ENCODE peak calls at places on chromosomes 12 and 14, in ten cellular contexts. Y is lower lobe of right lung, B is esophagus squamous epithelium, D is tibial artery, E is left ventricle myocardium inferior, X is stomach, U is ovary, K is ascending aorta, W is H9, A is AG04450. S is an unnamed sample.

GRCh38 chr12:31323466-31324115 is 2.4 kb downstream of the SINHCAF start:
- DNase-seq in Y (peak; percentile 73), B (no peak), D (peak; percentile 41), E (peak; percentile 22), X (peak; percentile 51), U (peak; percentile 55), K (peak; percentile 11), W (peak; percentile 50), A (no peak), S (peak; percentile 55)

GRCh38 chr14:88849717-88850116 is 25.3 kb downstream of the TTC8 start:
- DNase-seq in Y (no peak), B (no peak), D (no peak), E (no peak), X (no peak), U (no peak), K (no peak), W (no peak), A (no peak), S (no peak)

GRCh38 chr12:6295187-6295811 is 15.2 kb upstream of the PLEKHG6 start:
- DNase-seq in Y (peak; percentile 39), B (no peak), D (no peak), E (no peak), X (peak; percentile 48), U (no peak), K (no peak), W (no peak), A (peak; percentile 32), S (peak; percentile 99)

GRCh38 chr12:79451988-79452387 is 238.8 kb downstream of the PAWR start:
- DNase-seq in Y (no peak), B (no peak), D (peak; percentile 82), E (peak; percentile 38), X (peak; percentile 25), U (peak; percentile 74), K (peak; percentile 49), W (no peak), A (peak; percentile 36), S (no peak)

GRCh38 chr12:95102916-95103671 is 29.7 kb upstream of the NR2C1 start:
- DNase-seq in Y (no peak), B (no peak), D (no peak), E (no peak), X (no peak), U (no peak), K (no peak), W (no peak), A (peak; percentile 71), S (peak; percentile 54)

GRCh38 chr14:94716976-94717375 is 52.9 kb downstream of the GSC start:
- DNase-seq in Y (no peak), B (no peak), D (no peak), E (no peak), X (no peak), U (no peak), K (no peak), W (no peak), A (no peak), S (no peak)

GRCh38 chr12:28872654-28873268 is 276.3 kb upstream of the FAR2 start:
- DNase-seq in Y (no peak), B (no peak), D (no peak), E (no peak), X (peak; percentile 25), U (no peak), K (no peak), W (peak; percentile 83), A (peak; percentile 33), S (peak; percentile 50)

GRCh38 chr12:118783703-118784102 is 197.6 kb upstream of the SRRM4 start:
- DNase-seq in Y (no peak), B (no peak), D (no peak), E (no peak), X (no peak), U (no peak), K (no peak), W (no peak), A (no peak), S (no peak)

GRCh38 chr14:102235275-102235897 is 69.6 kb downstream of the MOK start:
- DNase-seq in Y (peak; percentile 86), B (no peak), D (peak; percentile 81), E (peak; percentile 88), X (peak; percentile 93), U (peak; percentile 86), K (peak; percentile 24), W (peak; percentile 85), A (peak; percentile 72), S (peak; percentile 77)

GRCh38 chr14:102232348-102232625 is 72.7 kb downstream of the MOK start:
- DNase-seq in Y (no peak), B (no peak), D (no peak), E (no peak), X (no peak), U (no peak), K (no peak), W (no peak), A (no peak), S (no peak)

GRCh38 chr14:102233081-102233480 is 71.9 kb downstream of the MOK start:
- DNase-seq in Y (no peak), B (no peak), D (no peak), E (no peak), X (no peak), U (no peak), K (no peak), W (no peak), A (no peak), S (no peak)

GRCh38 chr14:102236026-102236425 is 68.9 kb downstream of the MOK start:
- DNase-seq in Y (no peak), B (no peak), D (no peak), E (no peak), X (no peak), U (no peak), K (no peak), W (no peak), A (no peak), S (no peak)

DNA sequence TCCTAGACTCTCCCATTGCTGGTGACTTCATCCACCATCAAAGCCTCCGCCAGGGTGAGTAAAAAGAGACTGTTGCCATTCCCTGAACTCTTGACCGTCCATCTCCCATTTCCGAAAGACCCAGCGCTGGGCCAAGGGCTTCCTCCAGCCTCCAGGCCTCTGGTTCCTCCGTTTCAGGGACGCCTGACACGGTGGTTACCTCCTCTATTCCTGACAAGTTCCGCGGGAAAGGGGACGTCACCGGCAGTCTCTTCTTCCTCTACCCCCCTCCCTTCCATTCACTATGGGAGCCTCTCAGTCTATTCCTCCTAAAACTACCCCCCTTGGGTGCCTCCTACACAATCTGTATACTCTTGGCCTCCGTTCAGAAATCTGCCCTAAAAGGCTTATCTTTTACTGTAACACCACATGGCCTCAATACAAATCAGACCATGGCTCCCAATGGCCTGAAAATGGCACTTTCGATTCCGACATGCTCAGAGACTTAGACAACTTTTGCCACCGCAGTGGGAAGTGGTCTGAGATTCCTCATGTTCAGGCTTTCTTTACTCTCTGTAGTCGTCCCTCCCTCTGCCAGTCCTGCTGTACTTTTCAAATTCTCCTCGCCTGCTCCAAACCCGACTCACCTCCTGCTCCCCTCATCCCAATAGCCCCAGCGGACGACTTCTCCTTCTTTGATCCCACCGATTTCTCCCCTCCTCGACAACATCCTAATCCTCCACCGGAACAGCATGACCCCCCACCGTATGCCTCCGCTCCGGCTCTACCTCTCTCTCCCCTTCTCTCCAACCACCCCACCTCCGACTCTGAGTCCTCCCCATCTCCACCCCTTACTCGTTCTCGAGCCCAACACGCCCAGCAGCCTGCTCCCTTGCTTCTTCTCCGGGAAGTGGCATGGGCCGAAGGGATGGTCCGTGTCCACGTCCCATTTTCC is 70.4 kb downstream of the MOK start:
- DNase-seq in Y (no peak), B (no peak), D (no peak), E (no peak), X (no peak), U (no peak), K (no peak), W (no peak), A (no peak), S (no peak)
- H3K27ac ChIP-seq in Y (no peak overlapping the region), B (no peak overlapping the region), D (no peak overlapping the region), E (peak overlapping the region; percentile 17), X (peak overlapping the region; percentile 19), U (no peak overlapping the region), K (peak overlapping the region; percentile 20), W (no peak overlapping the region), A (no peak overlapping the region), S (no peak overlapping the region)

DNA sequence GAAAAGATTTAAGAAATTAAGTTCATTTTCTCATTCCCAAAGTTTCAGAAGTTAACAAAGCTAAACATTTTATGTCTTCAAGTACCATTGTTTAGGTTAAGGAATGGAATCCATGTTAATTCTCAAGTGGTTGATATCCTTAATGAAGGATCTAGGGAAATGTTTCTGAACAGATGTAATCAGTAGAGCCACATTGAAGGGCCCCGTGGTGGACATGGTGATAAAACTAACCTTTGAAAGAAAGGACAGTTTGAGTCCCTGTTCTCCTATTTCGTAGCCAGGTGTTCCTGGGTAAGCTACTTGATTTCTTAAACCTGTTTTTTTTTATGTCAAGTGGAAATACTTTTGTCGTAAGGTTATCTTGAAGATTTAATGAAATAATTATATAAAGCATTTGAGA is 4.6 kb downstream of the PPM1A start:
- DNase-seq in Y (no peak), B (no peak), D (no peak), E (no peak), X (no peak), U (no peak), K (no peak), W (no peak), A (no peak), S (peak; percentile 10)
- H3K27ac ChIP-seq in Y (no peak overlapping the region), B (no peak overlapping the region), D (no peak overlapping the region), E (no peak overlapping the region), X (no peak overlapping the region), U (no peak overlapping the region), K (no peak overlapping the region), W (no peak overlapping the region), A (no peak overlapping the region), S (no peak overlapping the region)

DNA sequence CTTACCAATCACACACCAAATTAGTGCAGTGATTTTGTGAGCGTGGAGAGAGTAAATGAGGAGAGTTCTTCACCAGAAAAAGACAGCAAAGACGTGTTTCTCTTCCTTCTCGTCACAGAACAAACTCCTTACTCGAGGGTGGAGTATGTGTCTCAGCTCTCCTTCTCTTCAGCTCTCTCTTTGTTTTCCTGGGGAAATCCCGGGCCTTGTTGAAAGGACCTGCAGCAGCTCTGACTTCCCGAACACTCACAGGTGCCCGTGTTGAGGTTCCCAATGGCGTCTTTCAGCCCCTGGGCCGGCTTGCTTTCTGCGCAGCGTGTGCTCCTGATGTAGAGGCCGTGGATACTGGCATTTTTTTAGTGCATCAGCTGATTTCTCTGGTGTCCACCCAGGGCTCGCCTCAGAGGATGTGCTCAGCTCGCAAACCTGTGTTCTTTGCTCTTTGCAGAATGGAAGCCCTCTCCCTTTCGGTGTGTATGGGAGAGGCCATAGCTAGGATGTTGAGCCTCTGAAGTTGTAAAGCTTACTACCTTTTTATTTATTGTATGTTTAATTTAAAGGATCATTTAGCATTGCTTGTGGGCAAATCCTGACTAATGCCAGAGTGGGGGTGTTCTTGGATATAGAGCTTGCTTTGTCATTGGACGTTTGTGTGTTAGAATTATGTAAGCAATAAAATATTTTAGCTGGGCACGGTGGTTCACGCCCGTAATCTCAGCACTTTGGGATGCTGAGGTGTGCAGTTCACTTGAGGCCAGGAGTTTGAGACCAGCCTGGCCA is 52.9 kb upstream of the MMP17 start:
- DNase-seq in Y (no peak), B (no peak), D (no peak), E (no peak), X (no peak), U (no peak), K (no peak), W (no peak), A (no peak), S (no peak)
- H3K27ac ChIP-seq in Y (no peak overlapping the region), B (no peak overlapping the region), D (no peak overlapping the region), E (peak overlapping the region; percentile 43), X (peak overlapping the region; percentile 49), U (no peak overlapping the region), K (no peak overlapping the region), W (peak overlapping the region; percentile 17), A (no peak overlapping the region), S (no peak overlapping the region)

DNA sequence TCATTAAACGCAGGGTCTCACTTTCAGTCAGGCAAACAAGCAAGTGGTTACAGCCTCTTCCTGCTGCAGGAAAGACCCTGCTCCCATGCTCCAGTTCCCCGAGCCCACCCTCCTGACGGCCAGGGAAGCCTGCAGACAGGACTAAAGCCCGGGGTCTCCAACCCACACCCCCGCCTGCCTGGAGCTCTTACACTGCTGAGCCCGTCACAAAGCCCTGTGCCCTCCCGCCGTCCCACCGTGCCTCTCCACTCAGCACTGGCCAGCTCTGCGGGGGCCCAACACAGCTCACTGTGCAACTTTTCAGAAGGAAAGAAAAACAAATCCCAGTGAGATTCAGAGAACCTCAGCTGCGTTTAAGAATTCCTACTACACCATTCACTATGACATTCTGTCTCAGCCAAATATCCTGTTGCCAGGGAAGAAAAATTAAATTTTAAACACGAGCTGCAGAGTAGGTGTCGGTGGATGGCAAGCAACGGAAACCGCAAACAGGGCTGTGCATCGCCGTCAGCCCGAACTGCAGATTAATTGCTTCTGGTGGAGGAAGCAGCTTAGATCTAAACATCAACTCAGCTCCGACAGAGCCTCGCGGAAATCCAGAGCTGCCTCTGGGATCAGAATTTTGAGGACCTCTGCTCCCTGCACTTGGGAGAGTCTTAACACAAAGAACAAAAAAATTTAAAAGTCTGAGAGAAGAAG is 106.6 kb upstream of the SFSWAP start:
- DNase-seq in Y (no peak), B (no peak), D (no peak), E (no peak), X (no peak), U (no peak), K (no peak), W (no peak), A (no peak), S (no peak)
- H3K27ac ChIP-seq in Y (no peak overlapping the region), B (no peak overlapping the region), D (no peak overlapping the region), E (no peak overlapping the region), X (no peak overlapping the region), U (no peak overlapping the region), K (no peak overlapping the region), W (no peak overlapping the region), A (no peak overlapping the region), S (no peak overlapping the region)

S was measured in small intestine.